ENCODE peak calls at places on chromosomes 7 and 10, in six cellular contexts. Y is OCI-LY7, W is left lung, Z is PC-3, N is esophagus squamous epithelium, R is heart left ventricle. S is an unnamed sample.
A peak's percentile ranks its signal among the peaks of the same experiment; 100 is the strongest.

GRCh38 chr10:92156874-92157273 is 134.0 kb downstream of the CPEB3 start:
- DNase-seq in N (no peak), W (no peak), R (no peak), Y (no peak), Z (peak; percentile 45), S (no peak)

GRCh38 chr10:72126184-72126871 is 38.0 kb upstream of the SPOCK2 start:
- DNase-seq in Z (peak; percentile 58), W (no peak), N (no peak), Y (peak; percentile 62), R (no peak), S (peak; percentile 42)

GRCh38 chr7:140304071-140304799 is 94.1 kb downstream of the SLC37A3 start:
- DNase-seq in R (no peak), W (no peak), Z (peak; percentile 22), N (no peak), Y (peak; percentile 52), S (no peak)

GRCh38 chr10:63757067-63757466 is 235.9 kb downstream of the REEP3 start:
- DNase-seq in R (no peak), Z (peak; percentile 68), Y (no peak), N (no peak), W (no peak), S (peak; percentile 5)

GRCh38 chr7:50477640-50478039 is 27.5 kb upstream of the FIGNL1 start:
- DNase-seq in R (no peak), Z (no peak), Y (no peak), N (no peak), W (no peak), S (no peak)

GRCh38 chr7:31019509-31019908 is 32.6 kb upstream of the ADCYAP1R1 start:
- DNase-seq in Z (no peak), W (no peak), Y (no peak), R (no peak), N (no peak), S (no peak)

GRCh38 chr10:78082636-78083035 is 49.0 kb downstream of the RPS24 start:
- DNase-seq in Z (no peak), R (no peak), Y (no peak), W (no peak), N (no peak), S (no peak)

GRCh38 chr10:103648951-103649532 is 155.5 kb downstream of the NEURL1 start:
- DNase-seq in Y (no peak), W (peak; percentile 68), R (no peak), N (no peak), Z (no peak), S (no peak)

GRCh38 chr10:2119316-2119715 is 382.0 kb upstream of the ADARB2 start:
- DNase-seq in R (no peak), N (no peak), Y (no peak), Z (peak; percentile 13), W (no peak), S (no peak)

GRCh38 chr10:24571870-24572450 is 151.7 kb downstream of the ARHGAP21 start:
- DNase-seq in R (no peak), Z (no peak), W (no peak), N (no peak), Y (no peak), S (no peak)

GRCh38 chr10:61592581-61592980 is 70.1 kb upstream of the CABCOCO1 start:
- DNase-seq in Z (peak; percentile 91), Y (peak; percentile 21), N (no peak), W (no peak), R (no peak), S (peak; percentile 24)

GRCh38 chr7:1851731-1852531 is 181.9 kb downstream of the ELFN1 start:
- DNase-seq in N (no peak), Z (no peak), W (peak; percentile 27), Y (no peak), R (no peak), S (no peak)

GRCh38 chr10:122856902-122857301 is 11.2 kb upstream of the CUZD1 start:
- DNase-seq in Y (no peak), N (no peak), Z (no peak), W (no peak), R (no peak), S (no peak)

GRCh38 chr10:122852261-122852660 is 6.6 kb upstream of the CUZD1 start:
- DNase-seq in Y (no peak), Z (peak; percentile 75), W (no peak), R (no peak), N (no peak), S (no peak)

GRCh38 chr10:122853665-122854313 is 8.1 kb upstream of the CUZD1 start:
- DNase-seq in Z (peak; percentile 33), Y (no peak), N (no peak), W (no peak), R (no peak), S (no peak)

GRCh38 chr10:122854648-122855047 is 9.0 kb upstream of the CUZD1 start:
- DNase-seq in Z (peak; percentile 88), W (no peak), N (no peak), Y (no peak), R (no peak), S (peak; percentile 58)

GRCh38 chr10:122855745-122856144 is 10.1 kb upstream of the CUZD1 start:
- DNase-seq in N (no peak), W (no peak), R (no peak), Y (no peak), Z (no peak), S (no peak)
- H3K27ac ChIP-seq in N (no peak overlapping the region), W (no peak overlapping the region), R (no peak overlapping the region), Y (no peak overlapping the region), Z (peak overlapping the region; percentile 97), S (no peak overlapping the region)

GRCh38 chr7:78039791-78040776 is 241.5 kb downstream of the PHTF2 start:
- DNase-seq in Z (no peak), R (peak; percentile 10), N (no peak), Y (peak; percentile 50), W (no peak), S (no peak)
- TF ChIP-seq CTCF in Z (peak; percentile 58), R (peak; percentile 59), N (peak; percentile 58), Y (peak; percentile 87), W (peak; percentile 23), S (peak; percentile 46)

DNA sequence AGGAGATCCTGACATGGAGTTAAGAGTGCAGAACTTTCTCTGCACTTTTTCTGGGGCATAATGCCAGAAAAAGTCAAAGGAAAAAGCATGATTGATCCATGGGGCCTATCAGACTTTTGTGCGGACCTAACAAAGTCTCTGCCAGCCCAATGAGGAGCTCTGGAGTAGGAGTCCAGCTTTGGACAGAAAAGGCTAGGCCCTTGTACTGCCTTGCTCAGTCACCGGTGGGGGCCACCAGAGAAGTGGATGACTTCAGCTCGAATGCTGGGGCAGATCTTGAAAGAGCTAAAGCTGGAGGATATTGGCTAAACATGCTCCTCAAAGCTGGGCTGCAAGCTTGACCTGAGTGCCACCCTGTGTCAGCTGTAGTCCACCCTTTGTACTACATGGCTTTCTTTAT is 2.8 kb upstream of the ZC3HAV1 start:
- DNase-seq in Z (no peak), Y (no peak), W (no peak), N (no peak), R (no peak), S (no peak)
- H3K27ac ChIP-seq in Z (no peak overlapping the region), Y (no peak overlapping the region), W (peak overlapping the region; percentile 99), N (no peak overlapping the region), R (peak overlapping the region; percentile 99), S (no peak overlapping the region)

GRCh38 chr10:71033396-71033980 is 145.1 kb upstream of the PCBD1 start:
- DNase-seq in Y (no peak), R (no peak), N (no peak), W (no peak), Z (no peak), S (no peak)
- TF ChIP-seq CTCF in Y (no peak), R (no peak), N (no peak), W (no peak), Z (peak; percentile 20), S (peak; percentile 24)

DNA sequence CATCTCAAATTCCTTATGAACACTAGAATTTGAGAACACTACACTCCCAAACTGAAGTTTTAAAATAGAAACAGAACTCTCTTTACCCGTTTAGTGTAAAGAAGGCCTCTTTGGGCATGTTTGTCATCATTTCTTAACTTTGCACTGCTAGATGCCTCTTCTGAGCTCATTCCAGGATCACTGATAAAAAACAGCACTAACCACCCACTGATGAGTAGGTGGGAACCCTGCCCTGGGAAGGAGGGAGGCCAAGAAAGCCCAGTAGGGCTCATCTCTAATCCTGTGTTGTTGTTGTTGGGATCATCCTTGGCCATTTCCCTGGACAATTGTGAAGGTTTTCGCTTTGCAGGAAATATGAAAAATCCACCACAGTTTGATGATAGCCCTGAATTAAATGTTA is 68.2 kb downstream of the CUBN start:
- DNase-seq in W (no peak), Y (no peak), Z (no peak), R (no peak), N (no peak), S (peak; percentile 64)
- H3K27ac ChIP-seq in W (no peak overlapping the region), Y (no peak overlapping the region), Z (peak overlapping the region; percentile 97), R (no peak overlapping the region), N (no peak overlapping the region), S (peak overlapping the region; percentile 91)

DNA sequence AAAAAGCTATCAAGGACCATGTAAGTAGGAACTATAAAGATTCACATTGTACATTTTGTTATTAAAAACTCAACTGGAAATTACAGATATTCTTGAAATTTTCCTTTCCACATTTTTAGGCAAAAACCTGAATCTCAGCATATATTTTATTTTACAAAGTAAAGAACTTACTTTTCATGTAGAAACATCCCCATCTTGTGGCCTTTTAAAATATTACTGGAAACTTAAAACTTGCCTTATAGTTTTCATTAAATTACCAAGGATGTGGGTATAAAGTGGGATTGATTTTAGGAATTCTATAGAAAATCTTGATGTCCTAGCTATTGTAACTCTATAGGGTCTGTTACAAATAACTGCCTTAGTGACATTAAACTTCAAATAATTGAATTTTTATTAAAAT is 10.6 kb downstream of the DBF4 start:
- DNase-seq in W (no peak), Z (peak; percentile 68), Y (peak; percentile 42), R (no peak), N (no peak), S (no peak)
- TF ChIP-seq CTCF in W (peak; percentile 24), Z (peak; percentile 64), Y (peak; percentile 82), R (peak; percentile 47), N (peak; percentile 37), S (no peak)

DNA sequence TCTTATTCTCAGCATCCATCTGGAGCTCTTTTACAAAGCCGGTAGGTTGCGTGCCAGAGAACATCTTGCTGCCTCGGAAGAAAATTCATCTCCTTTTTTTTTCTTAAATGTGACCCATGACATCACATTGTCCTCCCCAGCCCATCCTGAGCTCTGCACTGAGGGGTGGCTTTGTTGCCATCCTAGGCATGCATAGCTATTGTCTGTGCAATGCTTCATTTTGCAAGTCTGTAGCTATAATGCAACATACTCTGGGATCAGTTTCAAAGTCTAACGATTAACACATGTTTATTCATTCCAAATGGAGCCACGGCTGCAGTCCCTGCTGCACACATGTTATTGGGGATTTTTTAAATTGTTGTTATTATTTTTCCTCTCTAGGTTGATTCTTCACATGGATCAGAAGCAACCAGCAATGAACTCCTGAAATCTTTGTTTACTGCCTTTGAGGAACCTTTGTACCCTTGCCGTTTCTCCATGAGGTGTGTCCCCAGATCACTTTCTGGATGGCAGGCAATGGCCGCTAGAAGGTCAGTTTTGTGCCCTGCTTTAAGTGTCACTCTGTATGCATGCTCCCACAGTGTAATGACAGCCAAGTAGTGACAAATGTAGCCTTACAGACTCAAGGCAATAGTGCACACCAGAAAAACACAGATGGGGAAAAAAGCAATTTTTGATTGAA is 47.6 kb upstream of the NRP1 start:
- DNase-seq in Z (no peak), R (no peak), W (no peak), Y (no peak), N (no peak), S (no peak)
- H3K27ac ChIP-seq in Z (no peak overlapping the region), R (no peak overlapping the region), W (no peak overlapping the region), Y (no peak overlapping the region), N (no peak overlapping the region), S (no peak overlapping the region)

S was measured in brain microvascular endothelial cell.